ENCODE peak calls at places on chromosomes 5 and 9, in six cellular contexts. V is MM.1S, L is OCI-LY7, Q is neuronal stem cell, P is SK-N-SH, N is DND-41. B is an unnamed sample. For H3K4me1, the result is how much of the 10 kb centered on the place peaks cover.

GRCh38 chr5:132243366-132243977 is 14.0 kb upstream of the PDLIM4 start:
- DNase-seq in P (no peak), V (no peak), L (peak), N (no peak), Q (no peak), B (no peak)

GRCh38 chr5:139636975-139637408 is 11.2 kb upstream of the CXXC5 start:
- DNase-seq in L (no peak), V (peak), Q (no peak), N (no peak), P (no peak), B (no peak)

GRCh38 chr5:1139806-1140187 is 27.9 kb upstream of the SLC12A7 start:
- DNase-seq in L (no peak), N (no peak), P (no peak), V (no peak), Q (no peak), B (no peak)

GRCh38 chr5:179343902-179344300 is 1.4 kb downstream of the ADAMTS2 start:
- DNase-seq in N (no peak), L (no peak), P (peak), Q (peak), V (no peak), B (no peak)

GRCh38 chr5:173772407-173773059 is 115.6 kb upstream of the CPEB4 start:
- DNase-seq in P (no peak), N (no peak), L (no peak), V (no peak), Q (no peak), B (no peak)

GRCh38 chr5:164336906-164337305 is 831.5 kb downstream of the MAT2B start:
- DNase-seq in N (no peak), V (no peak), P (no peak), Q (no peak), L (no peak), B (no peak)

GRCh38 chr5:165157209-165157608 is 1651.8 kb downstream of the MAT2B start:
- DNase-seq in P (no peak), N (no peak), Q (no peak), L (no peak), V (no peak), B (no peak)

GRCh38 chr5:132776932-132777208 is 169 bp downstream of the SEPTIN8 start:
- DNase-seq in N (no peak), V (no peak), L (no peak), Q (no peak), P (no peak), B (no peak)

GRCh38 chr9:114276908-114277821 is 45.7 kb upstream of the ORM1 start:
- DNase-seq in P (no peak), Q (no peak), L (no peak), N (no peak), V (no peak), B (peak)

GRCh38 chr9:133738039-133738805 is at the start of gene SARDH:
- DNase-seq in N (no peak), P (peak), V (no peak), Q (peak), L (peak), B (peak)

GRCh38 chr9:76603448-76603895 is 144.5 kb downstream of the GCNT1 start:
- DNase-seq in N (no peak), P (no peak), Q (no peak), V (no peak), L (no peak), B (no peak)

GRCh38 chr9:74817281-74818181 is 70.2 kb downstream of the TRPM6 start:
- DNase-seq in V (no peak), Q (no peak), N (no peak), P (no peak), L (no peak), B (no peak)

GRCh38 chr9:20579544-20580309 is 42.6 kb downstream of the MLLT3 start:
- DNase-seq in P (no peak), N (no peak), V (no peak), Q (no peak), L (no peak), B (no peak)

GRCh38 chr9:123081824-123082223 is 48.4 kb downstream of the GPR21 start:
- DNase-seq in N (no peak), P (peak), V (peak), Q (peak), L (peak), B (peak)

GRCh38 chr9:33159760-33160127 is 7.4 kb downstream of the B4GALT1 start:
- DNase-seq in V (peak), Q (no peak), N (no peak), P (peak), L (peak), B (no peak)

GRCh38 chr5:168592014-168592368 is 12.8 kb upstream of the PANK3 start:
- DNase-seq in Q (no peak), P (no peak), V (no peak), N (no peak), L (no peak), B (no peak)

GRCh38 chr5:171313481-171314206 is 4.6 kb downstream of the TLX3 start:
- DNase-seq in Q (no peak), V (no peak), P (no peak), N (peak), L (no peak), B (no peak)

GRCh38 chr5:15966066-15966640 is 213.4 kb downstream of the MARCHF11 start:
- DNase-seq in Q (no peak), V (no peak), L (no peak), P (no peak), N (no peak), B (no peak)

GRCh38 chr9:133286523-133286922 is 11.5 kb upstream of the ABO start:
- DNase-seq in V (no peak), L (no peak), N (no peak), P (no peak), Q (no peak), B (no peak)

GRCh38 chr9:131008909-131009618 is at the start of gene LAMC3:
- DNase-seq in V (no peak), L (no peak), Q (no peak), P (peak), N (no peak), B (no peak)
- H3K4me1 ChIP-seq in V (under half), L (under half), Q (under half), P (under half), N (under half), B (under half)

DNA sequence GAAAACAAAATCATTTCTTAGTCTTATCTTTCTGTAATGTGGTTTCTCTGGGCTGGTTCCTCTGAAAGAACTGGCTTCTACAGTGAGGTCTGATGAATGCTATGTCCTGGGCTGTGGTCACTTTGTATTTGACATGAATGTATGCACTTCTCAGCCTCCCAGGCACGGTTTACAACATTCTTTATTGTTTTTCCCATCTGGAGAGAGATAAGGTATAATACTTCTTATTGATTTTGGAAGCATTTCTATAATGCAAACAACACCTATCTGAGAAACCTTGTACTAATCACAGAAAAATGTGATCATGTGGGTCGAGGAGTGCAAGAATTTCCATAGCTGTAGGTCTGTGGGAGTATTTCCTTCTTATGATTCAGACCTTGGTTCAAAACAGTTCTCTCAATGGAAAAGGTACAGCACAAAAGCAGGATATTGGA is 46.9 kb downstream of the ACTBL2 start:
- DNase-seq in N (no peak), P (no peak), Q (no peak), V (no peak), L (no peak), B (no peak)
- H3K4me2 ChIP-seq in N (no peak), P (no peak), Q (no peak), V (no peak), L (no peak), B (no peak)

GRCh38 chr9:95977366-95977765 is 101.9 kb downstream of the ERCC6L2 start:
- DNase-seq in L (no peak), N (no peak), Q (no peak), V (no peak), P (no peak), B (no peak)

GRCh38 chr9:95981741-95982390 is 106.4 kb downstream of the ERCC6L2 start:
- DNase-seq in P (no peak), N (peak), V (peak), L (peak), Q (peak), B (no peak)

GRCh38 chr9:95985656-95986055 is 110.2 kb downstream of the ERCC6L2 start:
- DNase-seq in N (no peak), Q (no peak), L (no peak), P (no peak), V (no peak), B (no peak)

DNA sequence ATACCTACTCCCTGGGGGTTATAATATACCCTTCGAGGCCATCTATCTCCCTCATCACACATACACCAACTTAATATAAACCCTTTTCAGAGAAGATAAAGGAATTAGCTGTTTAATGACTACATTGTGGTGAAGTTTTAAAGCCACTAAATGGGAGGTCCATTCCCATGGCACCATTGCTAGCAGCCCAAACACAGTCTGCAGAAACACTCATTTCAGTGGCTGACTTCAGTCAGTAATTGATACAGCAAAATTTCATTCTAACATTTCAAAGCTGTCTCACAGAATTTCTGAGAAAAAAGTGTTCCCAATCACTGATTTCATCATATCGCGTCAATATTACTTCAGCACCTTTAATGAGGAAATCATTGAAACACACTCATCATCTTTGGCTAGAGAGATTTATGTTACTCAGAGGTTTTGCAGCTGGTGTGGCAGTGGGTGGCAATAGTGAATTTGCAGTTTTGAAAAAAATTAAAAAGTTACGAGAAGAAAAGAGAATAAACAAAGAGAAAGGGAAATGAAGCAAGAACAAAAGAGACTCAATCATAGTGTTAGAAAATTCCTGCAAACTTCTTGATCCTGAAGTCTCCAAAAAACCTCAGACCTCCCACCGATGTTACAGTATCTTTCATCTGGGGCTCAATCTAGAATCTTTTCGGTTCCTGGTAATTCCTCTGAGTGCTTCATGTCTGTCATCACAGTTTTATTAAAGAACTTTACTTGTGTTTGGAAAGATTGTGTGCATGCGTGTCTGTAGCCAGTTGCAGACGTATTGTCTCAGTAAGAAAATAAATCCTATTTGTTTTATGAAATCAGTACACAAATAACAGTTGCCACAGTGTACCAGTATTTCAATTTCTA is 105.0 kb downstream of the ERCC6L2 start:
- DNase-seq in L (no peak), P (no peak), Q (no peak), V (no peak), N (no peak), B (no peak)
- H3K4me3 ChIP-seq in L (no peak), P (no peak), Q (no peak), V (no peak), N (no peak), B (no peak)

GRCh38 chr9:93204470-93205043 is 20.6 kb downstream of the WNK2 start:
- DNase-seq in L (no peak), V (no peak), P (no peak), N (no peak), Q (no peak), B (no peak)
- H3K4me1 ChIP-seq in L (under half), V (under half), P (under half), N (under half), Q (half or more), B (under half)

DNA sequence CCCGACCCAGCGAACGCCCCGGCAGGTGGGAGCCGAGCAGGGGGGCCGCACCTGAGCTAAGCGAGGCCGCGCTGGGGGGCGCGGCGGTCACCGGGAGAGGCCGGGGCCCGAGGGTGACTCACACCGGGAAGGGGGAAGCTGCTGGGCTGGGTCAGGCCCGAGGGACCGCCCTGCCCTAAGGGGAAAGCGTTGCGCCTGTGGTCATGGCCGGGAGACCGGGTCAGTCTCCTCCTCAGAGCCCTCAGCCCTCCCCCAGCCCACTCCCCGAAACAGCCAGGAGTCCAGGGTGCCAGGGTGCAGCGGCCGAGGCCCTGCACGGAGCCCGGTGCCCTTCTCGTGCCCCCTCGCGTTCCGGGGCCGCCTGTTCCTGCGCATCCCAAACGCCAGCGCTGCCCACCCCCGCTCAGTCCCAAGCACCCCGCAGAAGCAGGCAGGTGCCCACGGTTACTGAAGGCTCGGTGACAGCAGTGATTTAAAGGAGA is 658 bp downstream of the NOXA1 start:
- DNase-seq in P (no peak), V (no peak), L (no peak), Q (no peak), N (no peak), B (no peak)
- H3K4me2 ChIP-seq in P (peak), V (peak), L (no peak), Q (peak), N (no peak), B (no peak)

DNA sequence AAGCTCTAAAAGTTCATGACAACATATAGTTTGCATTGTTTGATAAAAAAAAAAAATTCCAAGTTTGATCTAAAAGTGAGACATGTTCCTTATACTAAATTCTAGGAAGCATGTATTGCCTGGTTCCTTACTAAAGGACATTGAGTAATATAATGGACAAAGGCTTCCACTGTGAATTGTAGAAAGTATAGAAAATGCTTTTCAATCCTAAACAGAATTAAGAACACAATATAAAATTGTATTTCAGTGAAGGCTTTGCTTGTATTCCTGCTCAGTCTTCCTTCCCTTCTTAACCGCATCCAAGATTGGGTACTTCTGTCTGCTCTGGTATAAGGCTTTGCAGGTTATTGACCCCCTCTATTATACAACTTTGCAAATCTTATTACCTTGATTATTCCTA is 2.4 kb downstream of the RECK start:
- DNase-seq in Q (no peak), P (no peak), V (no peak), N (no peak), L (no peak), B (no peak)
- H3K4me3 ChIP-seq in Q (no peak), P (peak), V (no peak), N (no peak), L (no peak), B (no peak)

GRCh38 chr5:68478306-68479091 is 262.9 kb downstream of the PIK3R1 start:
- DNase-seq in P (no peak), L (no peak), Q (no peak), N (no peak), V (no peak), B (no peak)
- H3K4me1 ChIP-seq in P (under half), L (under half), Q (under half), N (under half), V (under half), B (under half)

GRCh38 chr5:31116466-31117031 is 76.9 kb upstream of the CDH6 start:
- DNase-seq in L (no peak), P (no peak), Q (no peak), N (no peak), V (no peak), B (no peak)

GRCh38 chr5:31120642-31120948 is 72.9 kb upstream of the CDH6 start:
- DNase-seq in Q (no peak), L (no peak), P (no peak), V (no peak), N (no peak), B (no peak)

GRCh38 chr5:31122998-31123950 is 70.2 kb upstream of the CDH6 start:
- DNase-seq in V (no peak), N (no peak), Q (no peak), L (no peak), P (no peak), B (no peak)

GRCh38 chr5:31121224-31121623 is 72.3 kb upstream of the CDH6 start:
- DNase-seq in L (no peak), P (no peak), N (no peak), V (no peak), Q (no peak), B (no peak)

GRCh38 chr5:31119938-31120641 is 73.4 kb upstream of the CDH6 start:
- DNase-seq in L (no peak), Q (peak), P (no peak), V (no peak), N (no peak), B (no peak)
- H3K4me2 ChIP-seq in L (no peak), Q (no peak), P (no peak), V (no peak), N (no peak), B (no peak)

DNA sequence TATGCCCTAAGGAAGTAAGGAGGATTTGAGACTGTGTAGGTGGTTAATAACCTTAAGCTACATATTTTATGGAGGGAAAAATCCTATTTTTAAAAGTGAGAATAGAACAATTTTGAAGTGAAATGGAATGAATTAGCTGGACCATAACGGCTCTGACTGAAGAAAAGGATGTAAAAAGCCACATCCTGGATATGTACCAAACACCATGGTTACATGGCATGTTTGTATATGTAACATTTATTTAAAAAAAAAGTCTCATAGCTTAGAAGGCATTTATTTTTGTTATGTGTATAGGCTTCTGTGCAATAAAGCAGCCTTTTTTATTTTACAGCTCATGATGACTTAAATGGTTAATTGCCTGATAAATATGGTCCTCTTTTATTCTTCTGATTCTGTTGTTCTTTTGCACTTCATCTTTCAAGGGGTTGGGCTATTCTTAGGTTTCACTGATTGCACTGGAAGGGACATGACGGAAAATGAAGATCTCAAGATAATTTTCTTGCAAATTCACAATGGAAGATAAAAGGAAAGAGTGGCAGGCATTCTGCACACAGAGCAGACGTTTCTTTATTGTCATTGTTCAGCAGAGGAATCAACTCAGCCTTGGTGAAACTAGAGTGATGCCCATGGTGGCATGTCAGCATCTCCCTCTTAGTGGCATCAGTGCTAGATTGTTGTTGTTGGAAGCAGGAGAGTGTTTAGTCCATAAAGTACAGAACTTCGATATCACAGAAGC is 63.1 kb downstream of the DOCK8 start:
- DNase-seq in P (no peak), Q (no peak), N (no peak), L (peak), V (no peak), B (no peak)
- H3K4me3 ChIP-seq in P (no peak), Q (no peak), N (no peak), L (no peak), V (no peak), B (no peak)

B was measured in Karpas-422.